ENCODE peak calls at places on chromosome 14, in seven cellular contexts. H, O, E, X, C, Z and I are unnamed samples.

GRCh38 chr14:85584481-85584880 is 54.5 kb downstream of the FLRT2 start:
- DNase-seq in H (no peak), O (no peak), E (no peak), X (no peak), C (no peak), Z (no peak), I (no peak)

GRCh38 chr14:68981124-68981523 is 2.0 kb upstream of the ACTN1 start:
- DNase-seq in H (no peak), O (no peak), E (no peak), X (no peak), C (no peak), Z (no peak), I (no peak)

GRCh38 chr14:90620540-90621204 is 195.6 kb downstream of the TTC7B start:
- DNase-seq in H (no peak), O (no peak), E (no peak), X (no peak), C (no peak), Z (no peak), I (no peak)

GRCh38 chr14:65179918-65180724 is 77.8 kb upstream of the MAX start:
- DNase-seq in H (peak), O (peak), E (no peak), X (peak), C (no peak), Z (peak), I (peak)

GRCh38 chr14:45252356-45253069 is 489 bp downstream of the MIS18BP1 start:
- DNase-seq in H (peak), O (peak), E (peak), X (no peak), C (peak), Z (peak), I (no peak)

GRCh38 chr14:66568220-66568619 is 60.3 kb downstream of the GPHN start:
- DNase-seq in H (no peak), O (no peak), E (no peak), X (no peak), C (no peak), Z (no peak), I (no peak)

GRCh38 chr14:105495101-105495989 is 4.3 kb downstream of the TEDC1 start:
- DNase-seq in H (no peak), O (no peak), E (peak), X (no peak), C (peak), Z (no peak), I (no peak)

GRCh38 chr14:51867753-51868152 is 7.3 kb downstream of the GNG2 start:
- DNase-seq in H (no peak), O (peak), E (no peak), X (no peak), C (no peak), Z (no peak), I (peak)

GRCh38 chr14:100827140-100827517 is 1.2 kb downstream of the MEG3 start:
- DNase-seq in H (no peak), O (peak), E (no peak), X (peak), C (no peak), Z (no peak), I (no peak)

GRCh38 chr14:105315941-105316562 is 1.5 kb downstream of the PACS2 start:
- DNase-seq in H (no peak), O (peak), E (peak), X (no peak), C (peak), Z (peak), I (no peak)

GRCh38 chr14:87810711-87811110 is 182.3 kb downstream of the GALC start:
- DNase-seq in H (peak), O (no peak), E (no peak), X (no peak), C (no peak), Z (no peak), I (no peak)